ENCODE peak calls at places on chromosome 11, in eight cellular contexts. N is brain microvascular endothelial cell, G is nephron progenitor cell, U is cardiac muscle cell, I is HepG2, P is sigmoid colon, R is endothelial cell, J is neural progenitor cell. M is an unnamed sample.

GRCh38 chr11:1230456-1231395 is 7.9 kb downstream of the MUC5B start:
- DNase-seq in U (no peak), P (peak; percentile 64), J (no peak), N (no peak), R (no peak), I (no peak), G (peak; percentile 6), M (no peak)

GRCh38 chr11:126840201-126840886 is 160.2 kb downstream of the KIRREL3 start:
- DNase-seq in N (peak; percentile 4), G (no peak), J (no peak), I (no peak), R (no peak), P (no peak), U (peak; percentile 13), M (no peak)

GRCh38 chr11:17548444-17548843 is 1.4 kb downstream of the OTOG start:
- DNase-seq in R (no peak), N (no peak), P (no peak), J (peak; percentile 63), U (no peak), G (no peak), I (no peak), M (no peak)

GRCh38 chr11:125515102-125515439 is 19.0 kb upstream of the FEZ1 start:
- DNase-seq in P (no peak), J (no peak), N (no peak), G (no peak), U (no peak), R (no peak), I (no peak), M (no peak)

GRCh38 chr11:133476570-133477262 is 55.6 kb downstream of the OPCML start:
- DNase-seq in P (no peak), U (no peak), J (peak; percentile 51), N (no peak), G (no peak), R (no peak), I (no peak), M (no peak)

GRCh38 chr11:72848846-72849466 is 34.7 kb downstream of the ATG16L2 start:
- DNase-seq in G (no peak), R (no peak), I (peak; percentile 29), N (no peak), U (peak; percentile 48), J (peak; percentile 59), P (no peak), M (no peak)

GRCh38 chr11:77074626-77075221 is 8.0 kb downstream of the CAPN5 start:
- DNase-seq in G (no peak), J (no peak), U (no peak), R (no peak), N (no peak), I (no peak), P (peak; percentile 56), M (peak; percentile 57)

GRCh38 chr11:62505112-62505783 is 41.4 kb downstream of the AHNAK start:
- DNase-seq in G (peak; percentile 45), P (peak; percentile 76), N (peak; percentile 16), R (no peak), U (peak; percentile 24), I (no peak), J (peak; percentile 63), M (no peak)

GRCh38 chr11:35059040-35059439 is 79.9 kb upstream of the CD44 start:
- DNase-seq in R (no peak), N (no peak), I (no peak), G (no peak), U (no peak), J (no peak), P (no peak), M (no peak)

GRCh38 chr11:67310246-67311050 is 7.1 kb downstream of the SSH3 start:
- DNase-seq in I (no peak), U (no peak), N (no peak), P (no peak), R (no peak), G (no peak), J (no peak), M (no peak)

GRCh38 chr11:18527512-18527911 is 770 bp upstream of the TSG101 start:
- DNase-seq in P (no peak), J (no peak), G (no peak), N (peak; percentile 2), U (peak; percentile 6), R (no peak), I (no peak), M (no peak)

GRCh38 chr11:133137939-133138338 is 394.4 kb downstream of the OPCML start:
- DNase-seq in N (no peak), J (no peak), I (no peak), U (no peak), P (no peak), R (no peak), G (no peak), M (no peak)

GRCh38 chr11:125442946-125443345 is 53.1 kb downstream of the FEZ1 start:
- DNase-seq in G (no peak), N (no peak), J (no peak), P (peak; percentile 22), U (no peak), R (no peak), I (no peak), M (no peak)

GRCh38 chr11:70944141-70944540 is 308.2 kb downstream of the SHANK2 start:
- DNase-seq in P (no peak), N (no peak), U (no peak), J (no peak), G (no peak), R (no peak), I (no peak), M (no peak)

GRCh38 chr11:70942593-70942992 is 309.8 kb downstream of the SHANK2 start:
- DNase-seq in G (peak; percentile 25), P (no peak), N (no peak), I (peak; percentile 10), R (peak; percentile 33), U (no peak), J (no peak), M (no peak)

GRCh38 chr11:70948416-70948815 is 304.0 kb downstream of the SHANK2 start:
- DNase-seq in N (no peak), P (no peak), U (no peak), J (no peak), I (no peak), R (no peak), G (no peak), M (no peak)

GRCh38 chr11:70948855-70949551 is 303.4 kb downstream of the SHANK2 start:
- DNase-seq in R (no peak), I (no peak), U (no peak), G (no peak), J (no peak), P (no peak), N (no peak), M (no peak)

GRCh38 chr11:70944636-70945035 is 307.7 kb downstream of the SHANK2 start:
- DNase-seq in G (no peak), J (no peak), P (no peak), I (no peak), N (no peak), U (no peak), R (no peak), M (no peak)
- TF ChIP-seq CTCF in G (no peak), J (peak; percentile 52), P (no peak), I (no peak), N (no peak), U (no peak), R (peak; percentile 53), M (peak; percentile 48)

DNA sequence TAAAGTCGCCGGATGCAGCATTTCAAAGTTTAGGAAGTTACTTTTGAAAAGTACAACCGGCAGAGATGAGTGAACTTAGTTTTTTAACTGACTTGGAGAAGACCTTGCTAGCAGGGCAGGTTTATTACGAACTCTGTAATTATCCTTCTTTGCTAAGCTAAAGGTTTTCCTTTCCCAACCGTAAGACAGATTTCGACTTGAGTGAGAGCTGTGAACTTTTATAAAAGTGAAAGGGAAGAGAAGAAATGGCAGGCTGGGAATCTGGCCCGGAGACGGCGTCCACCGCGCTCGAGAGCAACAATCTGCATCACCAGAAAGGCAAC is 659 bp upstream of the TEAD1 start:
- DNase-seq in N (no peak), P (no peak), G (no peak), R (no peak), J (no peak), U (no peak), I (no peak), M (no peak)
- TF ChIP-seq CTCF in N (no peak), P (no peak), G (no peak), R (no peak), J (no peak), U (no peak), I (no peak), M (no peak)

GRCh38 chr11:56783448-56784041 is 35.0 kb upstream of the OR9G4 start:
- DNase-seq in I (peak; percentile 49), G (peak; percentile 3), P (no peak), J (peak; percentile 90), N (peak; percentile 17), U (peak; percentile 72), R (peak; percentile 12), M (no peak)
- TF ChIP-seq CTCF in I (peak; percentile 65), G (peak; percentile 67), P (peak; percentile 42), J (peak; percentile 83), N (peak; percentile 42), U (peak; percentile 57), R (peak; percentile 83), M (peak; percentile 86)

DNA sequence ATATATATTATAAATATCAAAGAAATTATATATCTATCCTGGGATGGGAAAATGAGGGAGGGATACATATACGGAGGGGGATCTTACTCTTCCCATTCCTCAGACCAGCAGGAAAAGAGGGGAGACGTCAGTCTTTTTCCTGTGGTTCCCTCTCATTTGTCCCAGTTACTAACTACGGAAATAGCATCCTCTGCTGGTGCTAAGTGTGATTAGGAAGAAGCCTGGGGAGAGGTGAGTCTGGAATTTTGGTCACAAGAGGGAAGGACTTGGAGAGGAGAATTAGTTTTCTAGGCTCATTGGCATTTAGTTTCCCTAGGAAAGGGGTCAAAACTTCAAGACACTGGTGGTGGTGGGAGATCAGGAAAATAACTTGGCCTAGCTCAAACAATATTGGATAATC is 11.6 kb downstream of the MED19 start:
- DNase-seq in J (peak; percentile 16), G (no peak), R (no peak), N (no peak), P (no peak), U (no peak), I (no peak), M (no peak)
- TF ChIP-seq CTCF in J (peak; percentile 22), G (no peak), R (no peak), N (peak; percentile 5), P (no peak), U (no peak), I (no peak), M (no peak)

GRCh38 chr11:13487661-13488030 is 8.2 kb downstream of the PTH start:
- DNase-seq in J (peak; percentile 28), R (no peak), N (peak; percentile 11), P (no peak), G (no peak), I (peak; percentile 77), U (peak; percentile 27), M (no peak)
- TF ChIP-seq CTCF in J (peak; percentile 36), R (no peak), N (peak; percentile 42), P (no peak), G (no peak), I (peak; percentile 67), U (peak; percentile 35), M (peak; percentile 15)

GRCh38 chr11:134853972-134854371 is 441.9 kb upstream of the B3GAT1 start:
- DNase-seq in G (no peak), J (no peak), R (no peak), U (no peak), P (no peak), I (no peak), N (no peak), M (no peak)
- TF ChIP-seq CTCF in G (no peak), J (no peak), R (no peak), U (no peak), P (no peak), I (no peak), N (no peak), M (no peak)

M was measured in type B pancreatic cell.